ENCODE peak calls at places on chromosomes 3 and 15, in five cellular contexts. U is uterus; A is right lobe of liver; T is stimulated activated CD4-positive, alpha-beta T cell treated with anti-CD3 and anti-CD28 coated beads, Interleukin-2, amount 100 ng/mL, for 24 hours; N is hepatocyte. L is an unnamed sample.

GRCh38 chr3:120350431-120350941 is 1.3 kb upstream of the LRRC58 start:
- DNase-seq in T (no peak), A (peak; percentile 83), N (peak; percentile 22), U (peak; percentile 20), L (peak; percentile 31)

GRCh38 chr15:78314181-78314581 is 14.8 kb upstream of the SKIC8 start:
- DNase-seq in N (no peak), T (no peak), U (no peak), A (no peak), L (peak; percentile 37)

GRCh38 chr15:82692171-82692570 is 17.5 kb downstream of the AP3B2 start:
- DNase-seq in N (no peak), A (no peak), U (no peak), T (no peak), L (no peak)

GRCh38 chr3:48356419-48356818 is 15.6 kb upstream of the FBXW12 start:
- DNase-seq in T (no peak), U (no peak), N (no peak), A (no peak), L (no peak)

GRCh38 chr3:27500051-27500450 is 15.9 kb upstream of the SLC4A7 start:
- DNase-seq in N (no peak), A (no peak), U (no peak), T (no peak), L (no peak)

GRCh38 chr3:10783360-10784346 is 32.4 kb upstream of the SLC6A11 start:
- DNase-seq in A (no peak), N (peak; percentile 41), U (no peak), T (peak; percentile 7), L (no peak)

GRCh38 chr15:39491917-39492490 is 88.9 kb upstream of the THBS1 start:
- DNase-seq in N (no peak), A (no peak), T (no peak), U (peak; percentile 65), L (no peak)

GRCh38 chr15:39282663-39283208 is 298.1 kb upstream of the THBS1 start:
- DNase-seq in A (no peak), T (no peak), U (no peak), N (no peak), L (no peak)

GRCh38 chr3:5120446-5120845 is 1.6 kb upstream of the ARL8B start:
- DNase-seq in A (no peak), U (no peak), N (no peak), T (no peak), L (no peak)

GRCh38 chr15:53457479-53457878 is 302.0 kb downstream of the WDR72 start:
- DNase-seq in U (no peak), T (no peak), N (no peak), A (no peak), L (no peak)

GRCh38 chr3:189233225-189233858 is 61.6 kb downstream of the TPRG1 start:
- DNase-seq in U (peak; percentile 46), A (peak; percentile 46), N (peak; percentile 81), T (peak; percentile 36), L (peak; percentile 62)

GRCh38 chr3:50278106-50278867 is 600 bp upstream of the LSMEM2 start:
- DNase-seq in A (no peak), N (no peak), T (no peak), U (no peak), L (no peak)

GRCh38 chr3:138263104-138263503 is 66.5 kb downstream of the NME9 start:
- DNase-seq in A (no peak), U (no peak), T (no peak), N (no peak), L (no peak)

GRCh38 chr15:35674873-35675781 is 129.2 kb upstream of the DPH6 start:
- DNase-seq in A (no peak), U (no peak), N (peak; percentile 22), T (no peak), L (no peak)

GRCh38 chr3:131143802-131144201 is 117.1 kb downstream of the NEK11 start:
- DNase-seq in U (no peak), A (no peak), T (no peak), N (no peak), L (no peak)

L was measured in tibial artery.